ENCODE peak calls at places on chromosomes 11 and 22, in eight cellular contexts. O, E, J, I, S, D, X and A are unnamed samples.

GRCh38 chr11:113048820-113049555 is 87.8 kb downstream of the NCAM1 start:
- DNase-seq in O (no peak), E (no peak), J (peak), I (no peak), S (no peak), D (no peak), X (peak), A (no peak)

GRCh38 chr11:10453261-10453660 is 1.8 kb upstream of the AMPD3 start:
- DNase-seq in O (no peak), E (no peak), J (no peak), I (no peak), S (no peak), D (no peak), X (no peak), A (no peak)

GRCh38 chr11:1636291-1636950 is 6.8 kb downstream of the KRTAP5-5 start:
- DNase-seq in O (peak), E (no peak), J (no peak), I (no peak), S (no peak), D (no peak), X (no peak), A (no peak)

GRCh38 chr22:32269316-32269715 is 14.2 kb upstream of the SLC5A4 start:
- DNase-seq in O (no peak), E (no peak), J (no peak), I (no peak), S (no peak), D (no peak), X (no peak), A (no peak)

GRCh38 chr22:29071261-29072045 is 1.4 kb upstream of the KREMEN1 start:
- DNase-seq in O (peak), E (peak), J (peak), I (no peak), S (peak), D (peak), X (peak), A (no peak)

GRCh38 chr22:25372000-25372595 is 152.7 kb downstream of the CRYBB2 start:
- DNase-seq in O (no peak), E (no peak), J (no peak), I (no peak), S (no peak), D (no peak), X (no peak), A (no peak)

GRCh38 chr22:45180280-45180679 is 16.6 kb downstream of the NUP50 start:
- DNase-seq in O (no peak), E (no peak), J (no peak), I (no peak), S (no peak), D (no peak), X (no peak), A (no peak)

GRCh38 chr11:64809781-64810241 is 540 bp downstream of the MEN1 start:
- DNase-seq in O (peak), E (no peak), J (no peak), I (no peak), S (no peak), D (peak), X (no peak), A (no peak)

GRCh38 chr11:1619449-1619848 is 2.5 kb downstream of the KRTAP5-4 start:
- DNase-seq in O (no peak), E (no peak), J (peak), I (no peak), S (no peak), D (no peak), X (no peak), A (no peak)

GRCh38 chr11:12249590-12250260 is 127.6 kb upstream of the PARVA start:
- DNase-seq in O (no peak), E (no peak), J (peak), I (no peak), S (no peak), D (peak), X (no peak), A (no peak)

GRCh38 chr11:132718711-132719641 is 813.3 kb downstream of the OPCML start:
- DNase-seq in O (no peak), E (no peak), J (peak), I (no peak), S (no peak), D (peak), X (peak), A (no peak)

GRCh38 chr11:118436639-118437045 is 350 bp downstream of the KMT2A start:
- DNase-seq in O (no peak), E (no peak), J (no peak), I (no peak), S (no peak), D (no peak), X (no peak), A (no peak)

DNA sequence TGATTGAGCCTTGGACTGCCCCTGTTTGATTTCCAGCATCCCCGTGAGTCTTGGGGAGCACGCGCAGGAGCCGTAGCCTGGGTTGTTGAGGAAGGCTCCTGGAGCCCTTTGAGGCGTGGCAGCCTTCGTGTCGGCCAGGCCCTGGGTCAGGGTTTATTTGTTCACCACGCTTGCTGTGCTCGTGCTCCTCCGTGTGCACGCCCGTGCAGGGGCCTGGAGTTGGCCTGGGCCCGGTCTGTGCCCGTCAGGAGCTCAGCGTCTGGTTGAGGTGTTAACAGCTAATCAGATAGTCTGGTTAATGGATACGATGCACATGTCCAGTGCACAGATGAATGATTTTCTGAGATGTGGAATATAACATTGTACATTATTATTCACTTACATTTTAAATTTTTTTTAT is 8.0 kb downstream of the IGHMBP2 start:
- DNase-seq in O (no peak), E (no peak), J (no peak), I (no peak), S (no peak), D (no peak), X (no peak), A (no peak)
- TF ChIP-seq CTCF in O (no peak), E (no peak), J (no peak), I (no peak), S (no peak), D (no peak), X (no peak), A (no peak)

GRCh38 chr11:122293298-122294023 is 177.4 kb upstream of the BLID start:
- DNase-seq in O (no peak), E (no peak), J (peak), I (no peak), S (no peak), D (no peak), X (no peak), A (no peak)
- TF ChIP-seq CTCF in O (peak), E (no peak), J (peak), I (no peak), S (peak), D (no peak), X (no peak), A (peak)

GRCh38 chr11:61406067-61406466 is 13.7 kb downstream of the TMEM216 start:
- DNase-seq in O (no peak), E (no peak), J (no peak), I (no peak), S (no peak), D (no peak), X (no peak), A (no peak)
- TF ChIP-seq CTCF in O (no peak), E (no peak), J (no peak), I (no peak), S (no peak), D (no peak), X (no peak), A (no peak)

GRCh38 chr11:124922831-124923230 is 3.8 kb downstream of the HEPN1 start:
- DNase-seq in O (no peak), E (no peak), J (no peak), I (no peak), S (no peak), D (no peak), X (no peak), A (no peak)

GRCh38 chr11:124923296-124923695 is 4.2 kb downstream of the HEPN1 start:
- DNase-seq in O (no peak), E (no peak), J (no peak), I (no peak), S (no peak), D (no peak), X (no peak), A (no peak)

GRCh38 chr11:124919836-124920755 is 1.0 kb downstream of the HEPN1 start:
- DNase-seq in O (no peak), E (no peak), J (no peak), I (no peak), S (no peak), D (no peak), X (no peak), A (no peak)

GRCh38 chr11:124918950-124919349 is at the start of gene HEPN1:
- DNase-seq in O (no peak), E (no peak), J (no peak), I (no peak), S (no peak), D (no peak), X (no peak), A (no peak)

DNA sequence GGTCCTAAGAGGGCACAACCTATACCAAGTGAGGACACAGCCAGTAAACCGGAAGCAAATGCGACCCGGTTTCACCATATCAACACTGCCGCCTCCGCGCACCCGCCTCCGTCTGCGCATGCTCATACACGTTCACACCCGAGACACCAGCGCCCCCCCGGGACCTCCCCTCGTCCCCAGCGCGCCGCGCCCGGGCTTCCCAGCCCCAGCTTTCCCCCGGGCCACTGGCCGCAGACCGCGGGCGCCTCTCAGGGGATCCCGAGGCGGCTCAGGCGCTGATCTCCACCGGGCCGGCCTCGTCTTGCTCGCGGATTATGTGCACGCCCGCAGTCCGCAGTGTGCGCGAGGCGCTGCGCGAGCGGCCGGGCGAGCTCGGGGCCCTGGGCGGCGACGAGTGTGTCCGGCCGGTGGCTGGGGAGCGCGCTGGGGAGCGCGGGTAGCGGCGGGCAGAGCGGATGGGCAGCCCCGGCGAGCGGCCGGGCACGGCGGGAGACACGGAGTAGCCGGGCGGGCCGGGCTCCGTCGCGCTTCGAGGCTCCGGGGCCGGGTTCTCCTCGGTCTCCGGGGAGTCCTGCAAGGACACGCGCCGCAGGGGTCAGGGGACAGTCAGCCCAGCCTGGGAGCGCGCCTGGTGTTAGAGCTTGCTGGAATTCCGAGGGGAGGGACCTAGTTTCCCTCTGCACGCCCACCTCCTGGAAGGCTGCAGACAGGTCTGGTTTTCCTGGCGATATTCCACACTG is 2.0 kb downstream of the HEPN1 start:
- DNase-seq in O (peak), E (peak), J (peak), I (peak), S (peak), D (peak), X (peak), A (no peak)
- TF ChIP-seq CTCF in O (peak), E (no peak), J (no peak), I (no peak), S (no peak), D (no peak), X (no peak), A (no peak)

GRCh38 chr11:93783767-93784151 is 323 bp upstream of the MED17 start:
- DNase-seq in O (no peak), E (no peak), J (no peak), I (no peak), S (no peak), D (no peak), X (no peak), A (no peak)

GRCh38 chr11:93784152-93784934 is at the start of gene MED17:
- DNase-seq in O (peak), E (peak), J (peak), I (peak), S (peak), D (peak), X (peak), A (peak)

GRCh38 chr11:93783362-93783761 is 720 bp upstream of the MED17 start:
- DNase-seq in O (no peak), E (no peak), J (no peak), I (no peak), S (no peak), D (no peak), X (no peak), A (no peak)

GRCh38 chr11:93784935-93785360 is 866 bp downstream of the MED17 start:
- DNase-seq in O (peak), E (no peak), J (no peak), I (no peak), S (no peak), D (no peak), X (no peak), A (no peak)
- TF ChIP-seq CTCF in O (no peak), E (no peak), J (no peak), I (no peak), S (no peak), D (no peak), X (no peak), A (no peak)

GRCh38 chr11:17473071-17473744 is 3.4 kb downstream of the ABCC8 start:
- DNase-seq in O (peak), E (no peak), J (peak), I (no peak), S (no peak), D (no peak), X (no peak), A (no peak)
- TF ChIP-seq CTCF in O (peak), E (no peak), J (peak), I (no peak), S (no peak), D (no peak), X (no peak), A (no peak)

GRCh38 chr11:32334822-32335221 is 100.5 kb downstream of the WT1 start:
- DNase-seq in O (peak), E (no peak), J (peak), I (no peak), S (no peak), D (peak), X (no peak), A (no peak)
- TF ChIP-seq CTCF in O (peak), E (no peak), J (peak), I (no peak), S (no peak), D (peak), X (no peak), A (no peak)

DNA sequence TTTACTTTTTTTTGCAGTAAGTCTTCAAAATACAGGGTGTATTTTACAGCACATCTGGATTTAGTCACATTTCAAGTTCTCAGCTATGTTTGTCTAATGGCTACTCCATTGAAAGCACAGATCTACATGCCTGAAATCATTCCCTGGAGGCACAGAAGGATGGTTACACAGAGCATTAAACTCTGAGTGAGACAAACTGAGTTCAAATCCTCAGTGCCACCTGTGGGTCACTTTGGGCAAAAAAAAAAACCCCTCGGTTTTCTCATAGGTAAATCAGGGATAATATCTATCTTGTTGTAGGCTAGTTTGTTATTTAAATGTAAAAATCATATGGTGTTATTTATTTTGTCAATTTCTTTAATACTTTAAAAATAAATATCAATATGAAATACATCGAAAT is 7.7 kb downstream of the ANKRD49 start:
- DNase-seq in O (no peak), E (no peak), J (no peak), I (no peak), S (no peak), D (no peak), X (no peak), A (no peak)
- TF ChIP-seq CTCF in O (peak), E (no peak), J (no peak), I (no peak), S (no peak), D (no peak), X (no peak), A (no peak)